ENCODE peak calls at places on chromosomes 13 and 19, in nine cellular contexts. G, R, X, N, I, S, O, J and L are unnamed samples.

GRCh38 chr19:7757358-7757757 is 5.7 kb upstream of the CLEC4M start:
- DNase-seq in I (no peak), N (no peak), S (no peak), X (no peak), O (no peak), J (no peak), G (no peak), R (no peak), L (no peak)

GRCh38 chr19:1742989-1743696 is 10.2 kb upstream of the ONECUT3 start:
- DNase-seq in X (no peak), S (no peak), J (no peak), R (no peak), N (no peak), G (no peak), I (no peak), O (no peak), L (no peak)

GRCh38 chr13:40161008-40161694 is 505.3 kb downstream of the FOXO1 start:
- DNase-seq in G (no peak), X (no peak), I (peak), S (no peak), J (no peak), O (no peak), N (no peak), R (no peak), L (no peak)

GRCh38 chr13:27309967-27310598 is 39.5 kb downstream of the RASL11A start:
- DNase-seq in S (peak), O (no peak), G (no peak), N (no peak), R (no peak), X (no peak), I (peak), J (no peak), L (no peak)

GRCh38 chr13:84645196-84646071 is 763.2 kb upstream of the SLITRK1 start:
- DNase-seq in O (no peak), J (no peak), G (no peak), R (peak), S (no peak), I (no peak), N (no peak), X (no peak), L (no peak)

GRCh38 chr13:20401586-20401957 is 124.1 kb downstream of the CRYL1 start:
- DNase-seq in I (no peak), N (no peak), R (no peak), S (no peak), G (no peak), J (no peak), X (peak), O (no peak), L (no peak)

GRCh38 chr19:18610245-18610555 is 2.5 kb upstream of the TMEM59L start:
- DNase-seq in R (no peak), S (no peak), I (no peak), X (no peak), G (no peak), O (no peak), N (no peak), J (no peak), L (no peak)

GRCh38 chr19:45468159-45468651 is 409 bp downstream of the FOSB start:
- DNase-seq in O (peak), J (no peak), N (peak), S (no peak), I (peak), X (peak), G (no peak), R (no peak), L (peak)

GRCh38 chr19:12834976-12835757 is 788 bp upstream of the RTBDN start:
- DNase-seq in J (no peak), G (no peak), S (no peak), R (no peak), O (peak), X (no peak), I (no peak), N (no peak), L (no peak)

GRCh38 chr19:5078666-5079409 is 109.9 kb downstream of the KDM4B start:
- DNase-seq in S (no peak), R (no peak), J (no peak), X (no peak), I (no peak), N (no peak), G (no peak), O (no peak), L (no peak)

GRCh38 chr19:9709305-9709704 is 34.4 kb upstream of the ZNF562 start:
- DNase-seq in X (no peak), R (no peak), S (no peak), J (no peak), O (no peak), G (no peak), N (no peak), I (no peak), L (no peak)

GRCh38 chr13:80359459-80360297 is 18.8 kb upstream of the SPRY2 start:
- DNase-seq in X (no peak), J (no peak), G (no peak), I (no peak), N (no peak), O (no peak), R (no peak), S (no peak), L (no peak)

GRCh38 chr13:111215081-111216047 is 100.3 kb downstream of the ARHGEF7 start:
- DNase-seq in S (no peak), R (no peak), O (no peak), G (no peak), I (no peak), N (no peak), X (no peak), J (no peak), L (no peak)

GRCh38 chr19:53772943-53773342 is 51.2 kb downstream of the NLRP12 start:
- DNase-seq in G (no peak), O (peak), S (peak), X (peak), R (peak), N (no peak), J (peak), I (peak), L (peak)

GRCh38 chr19:48817585-48818124 is 6.8 kb upstream of the BCAT2 start:
- DNase-seq in S (no peak), O (no peak), N (no peak), X (no peak), J (no peak), I (no peak), G (no peak), R (no peak), L (no peak)